ENCODE peak calls at places on chromosomes 12 and 14, in five cellular contexts. B is A549, E is HCT116, O is HepG2, U is endothelial cell of umbilical vein. P is an unnamed sample.

GRCh38 chr12:103369929-103370328 is 125.8 kb downstream of the C12orf42 start:
- DNase-seq in O (no peak), E (no peak), B (no peak), U (no peak), P (no peak)

GRCh38 chr12:90015228-90015627 is 306.6 kb upstream of the ATP2B1 start:
- DNase-seq in O (no peak), E (no peak), U (no peak), B (no peak), P (no peak)

GRCh38 chr12:57085999-57086950 is 2.6 kb upstream of the NAB2 start:
- DNase-seq in B (peak), E (no peak), O (peak), U (peak), P (peak)

GRCh38 chr12:52826611-52827498 is 7.3 kb downstream of the KRT79 start:
- DNase-seq in E (no peak), O (peak), B (no peak), U (no peak), P (no peak)

GRCh38 chr12:52614381-52615207 is 3.8 kb downstream of the KRT73 start:
- DNase-seq in O (no peak), E (no peak), B (no peak), U (no peak), P (no peak)

GRCh38 chr12:5971194-5971850 is 26.3 kb upstream of the ANO2 start:
- DNase-seq in E (no peak), B (no peak), U (no peak), O (no peak), P (no peak)

GRCh38 chr14:60805881-60806569 is 71.5 kb downstream of the MNAT1 start:
- DNase-seq in B (no peak), O (no peak), E (no peak), U (peak), P (no peak)

GRCh38 chr14:68718033-68718725 is 74.7 kb downstream of the ZFP36L1 start:
- DNase-seq in U (no peak), B (peak), O (no peak), E (peak), P (no peak)

GRCh38 chr14:63773504-63773903 is 45.6 kb upstream of the SGPP1 start:
- DNase-seq in U (no peak), B (no peak), O (no peak), E (no peak), P (no peak)

GRCh38 chr12:52814710-52815155 is 817 bp upstream of the KRT4 start:
- DNase-seq in O (no peak), E (no peak), U (no peak), B (no peak), P (no peak)

GRCh38 chr14:65729547-65729946 is 317.0 kb downstream of the FUT8 start:
- DNase-seq in B (no peak), E (no peak), U (no peak), O (no peak), P (no peak)

GRCh38 chr14:90495357-90496276 is 98.8 kb downstream of the CALM1 start:
- DNase-seq in B (peak), O (peak), U (peak), E (no peak), P (peak)

GRCh38 chr12:116525418-116526001 is 33.7 kb upstream of the MAP1LC3B2 start:
- DNase-seq in B (peak), E (peak), U (peak), O (no peak), P (no peak)

GRCh38 chr12:120668797-120669054 is 18.2 kb upstream of the MLEC start:
- DNase-seq in U (no peak), O (no peak), E (no peak), B (no peak), P (no peak)

GRCh38 chr12:50078281-50078680 is 6.9 kb upstream of the SMARCD1 start:
- DNase-seq in B (no peak), O (no peak), U (no peak), E (no peak), P (no peak)

GRCh38 chr14:79248131-79248530 is 963.2 kb downstream of the DIO2 start:
- DNase-seq in B (no peak), O (no peak), U (no peak), E (no peak), P (no peak)

GRCh38 chr12:96176575-96176974 is 17.6 kb upstream of the ELK3 start:
- DNase-seq in E (no peak), U (no peak), B (no peak), O (no peak), P (no peak)

GRCh38 chr12:29072631-29073030 is 76.4 kb upstream of the FAR2 start:
- DNase-seq in U (no peak), O (no peak), B (no peak), E (no peak), P (no peak)

GRCh38 chr12:109188108-109188712 is 71.8 kb downstream of the ACACB start:
- DNase-seq in B (no peak), U (no peak), E (no peak), O (no peak), P (no peak)

GRCh38 chr12:21248679-21249078 is 86.0 kb downstream of the SLCO1A2 start:
- DNase-seq in E (no peak), B (no peak), O (no peak), U (peak), P (peak)

GRCh38 chr12:89927226-89927698 is 218.6 kb upstream of the ATP2B1 start:
- DNase-seq in U (no peak), O (no peak), E (no peak), B (no peak), P (peak)

GRCh38 chr14:69701269-69701668 is 65.7 kb upstream of the SRSF5 start:
- DNase-seq in U (no peak), B (no peak), O (no peak), E (no peak), P (no peak)

GRCh38 chr12:46786774-46787173 is 39.0 kb downstream of the SLC38A4 start:
- DNase-seq in O (no peak), U (peak), E (no peak), B (no peak), P (no peak)

GRCh38 chr12:1184402-1184801 is 193.4 kb downstream of the ERC1 start:
- DNase-seq in O (no peak), U (peak), E (no peak), B (no peak), P (no peak)

GRCh38 chr12:46702581-46703344 is 123.0 kb downstream of the SLC38A4 start:
- DNase-seq in U (no peak), O (no peak), E (no peak), B (no peak), P (no peak)

GRCh38 chr14:103140316-103141109 is 17.3 kb downstream of the TNFAIP2 start:
- DNase-seq in U (no peak), O (peak), B (no peak), E (no peak), P (no peak)

GRCh38 chr14:59705245-59705644 is 128.6 kb upstream of the CCDC175 start:
- DNase-seq in O (no peak), B (no peak), U (no peak), E (no peak), P (no peak)

GRCh38 chr14:61342486-61342885 is 21.1 kb downstream of the PRKCH start:
- DNase-seq in B (no peak), E (no peak), O (no peak), U (peak), P (no peak)

GRCh38 chr14:105309371-105309770 is 5.2 kb upstream of the PACS2 start:
- DNase-seq in O (no peak), U (no peak), E (no peak), B (no peak), P (no peak)

GRCh38 chr12:24798335-24798734 is 150.6 kb downstream of the BCAT1 start:
- DNase-seq in U (no peak), B (no peak), O (no peak), E (no peak), P (no peak)

GRCh38 chr14:45891417-45892080 is 638.5 kb upstream of the MIS18BP1 start:
- DNase-seq in B (no peak), O (no peak), U (no peak), E (no peak), P (peak)

GRCh38 chr12:26239508-26240328 is 44.3 kb downstream of the SSPN start:
- DNase-seq in U (no peak), B (no peak), O (peak), E (peak), P (peak)

GRCh38 chr12:30843211-30843610 is 83.3 kb upstream of the TSPAN11 start:
- DNase-seq in B (no peak), E (no peak), U (no peak), O (no peak), P (no peak)

GRCh38 chr12:12157424-12157823 is 86.7 kb downstream of the BCL2L14 start:
- DNase-seq in B (no peak), U (no peak), E (no peak), O (no peak), P (no peak)

GRCh38 chr12:110256780-110257431 is 24.1 kb upstream of the ATP2A2 start:
- DNase-seq in O (no peak), B (no peak), E (no peak), U (no peak), P (peak)

GRCh38 chr12:57552306-57552651 is 2.4 kb downstream of the KIF5A start:
- DNase-seq in B (no peak), U (no peak), E (no peak), O (no peak), P (no peak)

GRCh38 chr14:59427653-59428578 is 37.3 kb downstream of the GPR135 start:
- DNase-seq in U (no peak), O (no peak), E (no peak), B (no peak), P (peak)

DNA sequence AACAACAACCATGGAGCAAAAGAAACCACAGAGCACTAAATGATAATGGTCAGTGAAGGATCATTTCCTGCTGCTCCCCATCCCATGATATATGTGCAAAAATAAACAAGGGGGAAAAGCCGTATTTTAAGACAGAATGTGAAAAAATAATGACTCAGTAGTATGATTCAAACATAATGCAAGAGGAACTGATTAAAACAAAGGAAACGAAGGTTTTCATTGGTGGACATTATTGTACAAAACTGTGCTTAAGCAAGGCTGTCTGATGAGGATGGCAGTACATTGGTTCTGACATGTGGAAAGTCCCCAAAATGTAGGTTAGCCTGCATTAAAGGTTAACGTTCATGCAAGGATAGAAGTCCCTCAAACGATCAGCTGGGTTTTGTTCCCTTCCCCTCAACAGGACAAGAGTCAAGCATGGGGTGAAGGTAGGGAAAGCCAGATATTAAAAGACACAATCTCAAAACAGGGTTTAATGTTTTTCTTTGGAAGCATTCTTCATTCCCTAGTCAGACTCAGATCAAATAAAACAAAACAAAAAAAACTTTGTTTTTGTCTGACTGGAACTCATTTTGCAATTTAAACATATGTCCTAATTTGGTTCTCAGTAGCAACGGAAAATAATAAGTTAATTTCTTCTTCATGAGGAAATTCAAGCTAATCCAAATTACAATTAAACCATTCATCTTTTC is 26.2 kb upstream of the PTGDR start:
- DNase-seq in E (no peak), U (no peak), B (no peak), O (no peak), P (no peak)
- TF ChIP-seq MAX in E (no peak), U (no peak), B (no peak), O (no peak), P (no peak)

GRCh38 chr12:124516850-124517249 is 50.6 kb downstream of the NCOR2 start:
- DNase-seq in E (no peak), B (no peak), U (no peak), O (no peak), P (no peak)
- H3K4me3 ChIP-seq in E (no peak), B (peak), U (no peak), O (peak), P (no peak)

GRCh38 chr14:97382616-97383226 is 585.5 kb downstream of the VRK1 start:
- DNase-seq in E (no peak), U (no peak), B (no peak), O (no peak), P (no peak)

GRCh38 chr14:97387252-97387882 is 590.2 kb downstream of the VRK1 start:
- DNase-seq in U (no peak), O (no peak), B (no peak), E (no peak), P (no peak)

GRCh38 chr14:97388408-97388807 is 591.2 kb downstream of the VRK1 start:
- DNase-seq in E (no peak), B (no peak), O (no peak), U (no peak), P (no peak)

GRCh38 chr14:97381309-97381708 is 584.1 kb downstream of the VRK1 start:
- DNase-seq in U (no peak), E (no peak), B (no peak), O (no peak), P (no peak)

DNA sequence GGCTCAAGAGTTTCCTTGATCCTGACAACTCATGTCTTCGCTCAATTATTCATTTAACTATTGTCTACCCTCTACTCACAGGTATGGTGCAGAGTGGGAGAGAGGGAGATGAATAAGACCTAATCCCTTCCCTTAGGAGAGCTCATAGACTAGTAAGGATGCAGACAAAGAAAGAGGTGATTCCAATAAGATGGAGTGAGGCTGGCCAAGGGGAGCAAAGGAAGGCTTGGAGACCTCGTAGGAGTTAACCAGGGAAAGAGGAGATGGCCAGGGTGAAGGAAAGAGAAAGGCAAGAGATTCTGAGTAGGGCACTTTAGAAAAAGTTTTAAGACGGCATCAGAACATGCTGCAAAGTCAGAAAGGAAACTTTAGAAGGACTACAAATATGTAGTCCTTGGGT is 588.5 kb downstream of the VRK1 start:
- DNase-seq in U (no peak), O (no peak), B (no peak), E (no peak), P (no peak)
- TF ChIP-seq MAX in U (no peak), O (no peak), B (no peak), E (no peak), P (no peak)

GRCh38 chr14:48113713-48114112 is 438.3 kb upstream of the MDGA2 start:
- DNase-seq in O (no peak), E (no peak), U (no peak), B (no peak), P (no peak)
- H3K4me3 ChIP-seq in O (no peak), E (no peak), U (no peak), B (no peak), P (no peak)

DNA sequence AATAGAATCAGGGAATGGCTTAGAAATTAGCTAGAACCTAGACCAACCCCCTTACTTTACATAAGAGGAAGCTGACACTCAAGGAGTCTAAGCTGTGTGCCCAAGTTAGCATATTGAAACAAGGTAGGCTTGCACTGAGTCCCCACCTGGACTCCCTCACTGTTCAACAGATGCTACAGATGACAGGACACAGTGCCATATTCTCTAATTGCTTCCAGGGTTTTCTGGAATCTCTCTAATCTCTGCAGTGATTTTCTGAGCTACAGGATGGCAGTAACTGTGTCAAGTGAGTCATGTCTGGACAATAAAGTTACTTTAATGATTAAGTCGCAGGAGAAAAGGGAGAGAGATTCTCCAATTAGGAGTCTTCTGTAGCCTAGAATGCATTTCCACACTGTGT is 35.8 kb downstream of the AKAP6 start:
- DNase-seq in U (no peak), O (no peak), B (no peak), E (no peak), P (no peak)
- TF ChIP-seq MAX in U (no peak), O (no peak), B (no peak), E (no peak), P (no peak)

GRCh38 chr14:93331375-93332031 is 1.3 kb downstream of the BTBD7 start:
- DNase-seq in U (peak), B (no peak), O (no peak), E (no peak), P (no peak)

GRCh38 chr14:93330609-93331000 is 2.2 kb downstream of the BTBD7 start:
- DNase-seq in E (no peak), B (no peak), U (no peak), O (no peak), P (no peak)

GRCh38 chr14:93332853-93333630 is at the start of gene BTBD7:
- DNase-seq in U (peak), E (peak), B (peak), O (peak), P (peak)

GRCh38 chr14:93332032-93332852 is 594 bp downstream of the BTBD7 start:
- DNase-seq in U (peak), B (no peak), E (no peak), O (peak), P (peak)

DNA sequence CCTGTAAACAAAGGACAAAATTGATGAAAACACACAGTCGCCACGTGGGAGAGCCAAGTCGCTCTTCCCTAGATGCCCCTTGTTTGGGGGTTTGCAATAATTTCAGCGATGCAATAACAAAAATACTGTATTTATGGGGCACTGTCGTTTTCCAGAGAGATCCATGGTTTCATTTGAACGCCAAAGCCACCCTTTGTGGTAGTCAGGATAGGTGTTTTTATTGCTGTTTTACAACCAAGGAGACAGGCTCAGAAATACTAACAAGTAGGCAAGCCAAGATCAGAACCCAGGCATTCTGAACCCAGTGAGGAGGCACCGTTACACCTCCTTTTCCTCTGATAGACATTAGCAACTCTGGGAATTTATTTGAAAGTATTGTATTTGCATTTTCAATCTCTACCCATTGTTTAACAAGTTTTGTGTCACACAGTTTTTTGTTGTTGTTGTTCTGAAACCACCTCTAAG is 827 bp upstream of the BTBD7 start:
- DNase-seq in O (no peak), E (no peak), U (no peak), B (no peak), P (no peak)
- H3K4me3 ChIP-seq in O (peak), E (peak), U (peak), B (peak), P (peak)

P was measured in NB4.